ENCODE peak calls at places on chromosomes 4 and X, in four cellular contexts. One of them, this sample, is unnamed.

GRCh38 chr4:165335163-165335703 is 7.8 kb downstream of the MSMO1 start:
- DNase-seq in testis: no peak
- DNase-seq in Calu3: no peak
- DNase-seq in kidney epithelial cell: no peak
- DNase-seq in this sample: no peak

GRCh38 chr4:95092762-95093161 is 335.0 kb downstream of the BMPR1B start:
- DNase-seq in testis: no peak
- DNase-seq in Calu3: peak; percentile 8
- DNase-seq in kidney epithelial cell: no peak
- DNase-seq in this sample: no peak

GRCh38 chr4:150569384-150569987 is 12.5 kb upstream of the MAB21L2 start:
- DNase-seq in testis: no peak
- DNase-seq in Calu3: peak; percentile 34
- DNase-seq in kidney epithelial cell: peak; percentile 35
- DNase-seq in this sample: no peak

GRCh38 chr4:146165840-146166239 is 9.7 kb upstream of the LSM6 start:
- DNase-seq in testis: no peak
- DNase-seq in Calu3: peak; percentile 0
- DNase-seq in kidney epithelial cell: peak; percentile 42
- DNase-seq in this sample: no peak

GRCh38 chrX:28189011-28189410 is 207.8 kb upstream of the DCAF8L1 start:
- DNase-seq in testis: no peak
- DNase-seq in Calu3: no peak
- DNase-seq in kidney epithelial cell: peak; percentile 47
- DNase-seq in this sample: no peak

GRCh38 chrX:10169180-10169579 is 12.4 kb downstream of the CLCN4 start:
- DNase-seq in testis: no peak
- DNase-seq in Calu3: peak; percentile 26
- DNase-seq in kidney epithelial cell: no peak
- DNase-seq in this sample: no peak

GRCh38 chr4:18917689-18918088 is 896.1 kb upstream of the LCORL start:
- DNase-seq in testis: no peak
- DNase-seq in Calu3: no peak
- DNase-seq in kidney epithelial cell: no peak
- DNase-seq in this sample: no peak

GRCh38 chr4:163087805-163088204 is 78.9 kb downstream of the NAF1 start:
- DNase-seq in testis: no peak
- DNase-seq in Calu3: no peak
- DNase-seq in kidney epithelial cell: no peak
- DNase-seq in this sample: no peak

GRCh38 chrX:80808854-80809493 is 703 bp downstream of the BRWD3 start:
- DNase-seq in testis: peak; percentile 20
- DNase-seq in Calu3: peak; percentile 34
- DNase-seq in kidney epithelial cell: no peak
- DNase-seq in this sample: peak; percentile 10

GRCh38 chr4:7978489-7978888 is 38.8 kb upstream of the AFAP1 start:
- DNase-seq in testis: no peak
- DNase-seq in Calu3: peak; percentile 75
- DNase-seq in kidney epithelial cell: no peak
- DNase-seq in this sample: no peak

GRCh38 chr4:22942920-22943559 is 250.3 kb downstream of the GBA3 start:
- DNase-seq in testis: no peak
- DNase-seq in Calu3: no peak
- DNase-seq in kidney epithelial cell: no peak
- DNase-seq in this sample: no peak

GRCh38 chrX:40661489-40661888 is 14.1 kb upstream of the CXorf38 start:
- DNase-seq in testis: no peak
- DNase-seq in Calu3: no peak
- DNase-seq in kidney epithelial cell: no peak
- DNase-seq in this sample: no peak

GRCh38 chr4:27616166-27616565 is 755.5 kb downstream of the STIM2 start:
- DNase-seq in testis: no peak
- DNase-seq in Calu3: no peak
- DNase-seq in kidney epithelial cell: peak; percentile 38
- DNase-seq in this sample: no peak

GRCh38 chr4:56821394-56822263 is at the start of gene SPINK2:
- DNase-seq in testis: peak; percentile 58
- DNase-seq in Calu3: peak; percentile 66
- DNase-seq in kidney epithelial cell: no peak
- DNase-seq in this sample: peak; percentile 46

GRCh38 chr4:139453041-139453370 is 915 bp upstream of the RAB33B start:
- DNase-seq in testis: no peak
- DNase-seq in Calu3: peak; percentile 60
- DNase-seq in kidney epithelial cell: peak; percentile 72
- DNase-seq in this sample: no peak

DNA sequence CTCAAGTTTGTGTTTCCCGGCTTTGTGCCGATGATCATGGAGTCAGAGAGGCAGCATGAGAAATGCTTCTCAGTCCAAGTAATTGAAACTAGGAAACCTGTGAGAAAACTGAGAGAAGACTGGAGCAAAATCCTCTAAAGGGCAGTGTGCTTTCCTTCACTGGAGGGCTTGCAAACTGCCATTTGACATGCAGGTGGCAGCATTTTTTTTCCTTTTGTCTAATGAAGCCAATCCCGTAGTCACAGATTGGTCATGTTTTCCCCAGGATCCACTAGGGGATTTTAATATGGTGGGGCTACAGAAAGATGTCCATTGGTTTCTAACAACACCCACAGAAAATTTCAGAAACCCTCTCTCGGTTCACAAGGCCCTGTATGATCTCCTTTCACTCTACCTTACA is 117.4 kb upstream of the NUDT10 start:
- DNase-seq in testis: peak; percentile 21
- DNase-seq in Calu3: no peak
- DNase-seq in kidney epithelial cell: no peak
- DNase-seq in this sample: no peak
- TF ChIP-seq CTCF in testis: no peak
- TF ChIP-seq CTCF in Calu3: no peak
- TF ChIP-seq CTCF in kidney epithelial cell: no peak
- TF ChIP-seq CTCF in this sample: no peak

GRCh38 chr4:102794999-102795398 is 32.4 kb downstream of the UBE2D3 start:
- DNase-seq in testis: no peak
- DNase-seq in Calu3: no peak
- DNase-seq in kidney epithelial cell: no peak
- DNase-seq in this sample: no peak
- TF ChIP-seq CTCF in testis: no peak
- TF ChIP-seq CTCF in Calu3: no peak
- TF ChIP-seq CTCF in kidney epithelial cell: no peak
- TF ChIP-seq CTCF in this sample: no peak

GRCh38 chr4:133102612-133103409 is 46.3 kb upstream of the PCDH10 start:
- DNase-seq in testis: no peak
- DNase-seq in Calu3: no peak
- DNase-seq in kidney epithelial cell: no peak
- DNase-seq in this sample: no peak
- TF ChIP-seq CTCF in testis: no peak
- TF ChIP-seq CTCF in Calu3: no peak
- TF ChIP-seq CTCF in kidney epithelial cell: no peak
- TF ChIP-seq CTCF in this sample: no peak

GRCh38 chrX:131783555-131784338 is 239.4 kb upstream of the STK26 start:
- DNase-seq in testis: no peak
- DNase-seq in Calu3: no peak
- DNase-seq in kidney epithelial cell: peak; percentile 60
- DNase-seq in this sample: no peak
- TF ChIP-seq CTCF in testis: no peak
- TF ChIP-seq CTCF in Calu3: no peak
- TF ChIP-seq CTCF in kidney epithelial cell: peak; percentile 23
- TF ChIP-seq CTCF in this sample: no peak

GRCh38 chrX:115949900-115950822 is 220.4 kb upstream of the AGTR2 start:
- DNase-seq in testis: no peak
- DNase-seq in Calu3: no peak
- DNase-seq in kidney epithelial cell: no peak
- DNase-seq in this sample: no peak
- TF ChIP-seq CTCF in testis: no peak
- TF ChIP-seq CTCF in Calu3: no peak
- TF ChIP-seq CTCF in kidney epithelial cell: no peak
- TF ChIP-seq CTCF in this sample: no peak

This sample was measured in endothelial cell.